ENCODE peak calls at places on chromosome 22, in six cellular contexts. E is A549, O is GM23338, H is mucosa of descending colon, K is PC-3, X is uterus. Q is an unnamed sample.

GRCh38 chr22:26426924-26427323 is 2.1 kb upstream of the ASPHD2 start:
- DNase-seq in H (no peak), O (no peak), K (no peak), E (no peak), X (no peak), Q (no peak)

GRCh38 chr22:29625090-29625825 is 21.8 kb downstream of the NF2 start:
- DNase-seq in O (peak; percentile 61), X (peak; percentile 51), E (peak; percentile 38), K (peak; percentile 83), H (no peak), Q (peak; percentile 76)

GRCh38 chr22:22802346-22802970 is 85.2 kb upstream of the IGLL5 start:
- DNase-seq in O (peak; percentile 35), H (no peak), E (no peak), K (no peak), X (no peak), Q (no peak)

GRCh38 chr22:43854786-43855271 is 7.5 kb downstream of the SULT4A1 start:
- DNase-seq in E (no peak), O (no peak), K (no peak), X (no peak), H (peak; percentile 27), Q (no peak)

GRCh38 chr22:19631899-19632670 is 82.2 kb upstream of the SEPTIN5 start:
- DNase-seq in H (no peak), E (peak; percentile 46), X (no peak), O (peak; percentile 85), K (peak; percentile 31), Q (no peak)

GRCh38 chr22:24831678-24832077 is 25.7 kb downstream of the SGSM1 start:
- DNase-seq in E (no peak), H (no peak), O (no peak), K (no peak), X (no peak), Q (no peak)

GRCh38 chr22:32378703-32379272 is 21.1 kb downstream of the RFPL3 start:
- DNase-seq in E (peak; percentile 25), K (peak; percentile 58), H (no peak), O (peak; percentile 93), X (no peak), Q (no peak)

GRCh38 chr22:22748297-22748743 is 103.9 kb downstream of the GGTLC2 start:
- DNase-seq in H (no peak), E (no peak), O (peak; percentile 43), X (no peak), K (peak; percentile 64), Q (peak; percentile 68)

GRCh38 chr22:25447067-25447688 is 117.3 kb upstream of the GRK3 start:
- DNase-seq in E (no peak), K (no peak), H (no peak), O (peak; percentile 21), X (no peak), Q (no peak)

GRCh38 chr22:45254789-45255261 is 14.1 kb upstream of the KIAA0930 start:
- DNase-seq in O (no peak), K (peak; percentile 40), E (no peak), H (no peak), X (no peak), Q (no peak)

GRCh38 chr22:24410110-24410856 is 17.1 kb upstream of the ADORA2A start:
- DNase-seq in O (no peak), E (no peak), H (no peak), K (no peak), X (no peak), Q (no peak)

GRCh38 chr22:24585927-24586546 is 6.8 kb downstream of the LRRC75B start:
- DNase-seq in K (no peak), H (no peak), X (no peak), O (no peak), E (no peak), Q (no peak)

GRCh38 chr22:17954860-17955587 is 69.3 kb downstream of the MICAL3 start:
- DNase-seq in K (no peak), E (no peak), H (no peak), O (no peak), X (no peak), Q (no peak)

GRCh38 chr22:22164541-22165272 is 79.9 kb upstream of the VPREB1 start:
- DNase-seq in E (no peak), X (no peak), K (no peak), H (no peak), O (peak; percentile 46), Q (no peak)

GRCh38 chr22:18067121-18067520 is 10.7 kb upstream of the PEX26 start:
- DNase-seq in O (no peak), X (no peak), E (no peak), H (no peak), K (no peak), Q (no peak)

GRCh38 chr22:23831781-23832180 is 7.0 kb downstream of the DERL3 start:
- DNase-seq in K (no peak), O (no peak), H (peak; percentile 32), X (no peak), E (no peak), Q (no peak)

GRCh38 chr22:23494593-23495266 is 85.4 kb downstream of the IGLL1 start:
- DNase-seq in H (no peak), E (no peak), O (no peak), X (no peak), K (no peak), Q (no peak)

GRCh38 chr22:40215266-40215665 is 37.5 kb downstream of the TNRC6B start:
- DNase-seq in X (no peak), O (no peak), H (no peak), K (no peak), E (no peak), Q (peak; percentile 41)

GRCh38 chr22:16912281-16912680 is 87.1 kb upstream of the XKR3 start:
- DNase-seq in H (no peak), K (no peak), E (no peak), O (no peak), X (no peak), Q (no peak)

GRCh38 chr22:16914006-16914405 is 88.8 kb upstream of the XKR3 start:
- DNase-seq in K (no peak), O (peak; percentile 52), X (no peak), H (no peak), E (no peak), Q (no peak)

GRCh38 chr22:16917144-16918003 is 90.6 kb downstream of the GAB4 start:
- DNase-seq in H (no peak), E (peak; percentile 33), O (peak; percentile 90), X (peak; percentile 19), K (peak; percentile 56), Q (peak; percentile 64)

DNA sequence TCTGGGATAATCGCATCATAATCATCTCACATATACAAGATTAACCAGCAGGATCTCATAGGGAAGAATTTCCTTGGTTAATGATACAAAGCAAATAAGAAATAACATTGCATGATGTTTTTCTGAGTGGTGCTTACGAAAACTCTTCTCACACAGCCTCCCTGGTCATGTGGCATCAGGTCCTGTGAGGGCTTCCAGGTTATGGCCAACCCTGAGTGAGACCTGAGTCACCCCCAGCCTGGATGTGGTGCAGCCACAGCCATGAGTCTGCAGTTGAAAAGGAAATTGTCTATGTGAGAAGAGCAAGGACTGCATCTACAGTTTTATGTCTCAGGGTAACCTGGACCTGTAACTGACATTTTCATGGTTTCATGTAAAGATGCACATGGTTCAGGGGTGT is 90.5 kb upstream of the XKR3 start:
- DNase-seq in K (no peak), X (no peak), O (no peak), E (no peak), H (no peak), Q (no peak)
- H3K4me1 ChIP-seq in K (no peaks in the 10 kb centered on the region), X (no peaks in the 10 kb centered on the region), O (no peaks in the 10 kb centered on the region), E (no peaks in the 10 kb centered on the region), H (no peaks in the 10 kb centered on the region), Q (no peaks in the 10 kb centered on the region)

GRCh38 chr22:49701380-49702067 is 126.1 kb downstream of the BRD1 start:
- DNase-seq in H (no peak), E (no peak), O (peak; percentile 25), X (no peak), K (peak; percentile 5), Q (no peak)
- TF ChIP-seq CTCF in H (no peak), E (peak; percentile 34), O (no peak), X (no peak), K (peak; percentile 67), Q (peak; percentile 14)

DNA sequence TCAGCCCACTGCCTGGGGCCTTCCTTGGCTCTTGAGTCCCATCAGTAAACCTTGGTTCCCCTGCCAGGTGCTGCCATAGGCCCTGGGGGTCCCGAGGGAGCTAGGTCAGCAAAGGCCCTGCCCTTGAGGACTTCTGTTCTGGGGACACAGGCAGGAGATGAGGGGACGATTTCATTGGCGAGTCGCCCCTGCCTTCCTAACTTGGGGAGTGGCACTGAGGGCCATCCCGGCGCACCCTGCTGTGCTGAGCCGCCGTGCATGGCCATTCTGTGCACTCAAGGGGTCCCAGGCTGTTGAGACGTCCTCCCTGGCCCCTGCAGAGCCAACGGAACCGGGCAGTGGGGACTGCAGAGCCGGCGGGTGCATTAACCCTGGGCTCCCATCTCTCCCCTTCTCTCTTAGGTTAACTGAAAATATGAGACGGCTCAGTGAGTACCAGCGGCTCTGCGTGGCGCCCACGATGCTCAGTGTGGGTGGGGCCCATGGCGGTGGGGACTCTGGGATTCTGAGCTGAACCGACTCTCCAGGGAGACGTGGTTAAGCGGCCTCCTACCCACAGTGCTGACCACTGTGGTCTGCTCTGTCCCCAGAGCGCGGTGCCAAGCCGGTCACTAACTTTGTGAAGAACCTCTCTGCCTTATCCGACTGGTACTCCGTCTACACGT is 43.4 kb downstream of the GRAMD4 start:
- DNase-seq in H (no peak), O (no peak), X (no peak), K (no peak), E (no peak), Q (no peak)
- H3K4me1 ChIP-seq in H (peaks cover 15% of the 10 kb centered on the region), O (no peaks in the 10 kb centered on the region), X (no peaks in the 10 kb centered on the region), K (peaks cover 25% of the 10 kb centered on the region), E (peaks cover 19% of the 10 kb centered on the region), Q (peaks cover 19% of the 10 kb centered on the region)

GRCh38 chr22:36334081-36334831 is 53.5 kb downstream of the MYH9 start:
- DNase-seq in H (no peak), E (no peak), O (peak; percentile 68), K (no peak), X (no peak), Q (peak; percentile 38)
- TF ChIP-seq CTCF in H (no peak), E (no peak), O (peak; percentile 65), K (peak; percentile 31), X (no peak), Q (no peak)

GRCh38 chr22:39175127-39176066 is 22.9 kb upstream of the CBX7 start:
- DNase-seq in K (peak; percentile 2), O (peak; percentile 57), X (no peak), H (peak; percentile 56), E (no peak), Q (no peak)
- H3K4me1 ChIP-seq in K (peaks cover 63% of the 10 kb centered on the region), O (peaks cover 53% of the 10 kb centered on the region), X (no peaks in the 10 kb centered on the region), H (peaks cover 16% of the 10 kb centered on the region), E (peaks cover 66% of the 10 kb centered on the region), Q (peaks cover 50% of the 10 kb centered on the region)

DNA sequence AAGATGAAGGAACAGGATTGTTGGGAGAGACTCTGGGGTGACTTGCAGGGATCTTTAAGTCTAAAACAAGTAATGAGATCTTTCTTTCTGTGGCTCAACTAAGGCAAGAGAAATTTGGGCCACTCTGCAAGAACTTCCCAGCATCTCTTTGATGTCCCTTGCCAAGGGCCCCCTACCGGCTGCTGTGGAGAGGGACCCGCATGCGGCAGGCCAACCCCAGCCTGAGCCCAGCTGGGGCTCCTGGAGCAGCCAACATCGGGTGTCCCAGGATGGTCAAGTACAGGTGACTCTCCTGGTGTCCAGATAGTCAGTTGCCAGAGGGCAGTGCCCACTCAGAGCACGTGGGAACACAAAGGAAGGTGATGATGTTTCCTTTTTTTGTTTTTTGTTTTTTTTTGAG is 363.2 kb downstream of the TBC1D22A start:
- DNase-seq in K (no peak), E (peak; percentile 28), X (no peak), O (peak; percentile 26), H (peak; percentile 24), Q (no peak)
- TF ChIP-seq CTCF in K (peak; percentile 31), E (peak; percentile 24), X (no peak), O (peak; percentile 28), H (no peak), Q (no peak)

Q was measured in body of pancreas.